ENCODE peak calls at places on chromosomes 12 and 14, in ten cellular contexts. S, C, P, Q, L, V, A, Z, F and I are unnamed samples.

GRCh38 chr14:23633160-23633701 is 2.9 kb upstream of the DHRS2 start:
- DNase-seq in S (no peak), C (no peak), P (no peak), Q (no peak), L (no peak), V (no peak), A (no peak), Z (no peak), F (peak), I (no peak)

GRCh38 chr14:100450736-100451135 is 127.6 kb downstream of the SLC25A47 start:
- DNase-seq in S (no peak), C (no peak), P (no peak), Q (no peak), L (no peak), V (no peak), A (no peak), Z (no peak), F (no peak), I (no peak)

GRCh38 chr14:34997762-34998161 is 15.0 kb downstream of the SRP54 start:
- DNase-seq in S (no peak), C (no peak), P (no peak), Q (no peak), L (no peak), V (no peak), A (no peak), Z (no peak), F (no peak), I (no peak)

GRCh38 chr12:67220065-67220464 is 49.1 kb upstream of the CAND1 start:
- DNase-seq in S (peak), C (no peak), P (no peak), Q (no peak), L (no peak), V (no peak), A (no peak), Z (peak), F (peak), I (no peak)

GRCh38 chr12:52380271-52380694 is 5.2 kb downstream of the KRT84 start:
- DNase-seq in S (peak), C (peak), P (peak), Q (no peak), L (no peak), V (no peak), A (no peak), Z (peak), F (peak), I (peak)

GRCh38 chr12:113244015-113244983 is 23.0 kb downstream of the TPCN1 start:
- DNase-seq in S (no peak), C (peak), P (no peak), Q (no peak), L (peak), V (peak), A (no peak), Z (peak), F (peak), I (peak)

GRCh38 chr12:124833693-124834122 is 30.0 kb downstream of the SCARB1 start:
- DNase-seq in S (no peak), C (no peak), P (peak), Q (no peak), L (no peak), V (no peak), A (no peak), Z (peak), F (peak), I (no peak)

GRCh38 chr12:2324375-2324774 is 271.6 kb downstream of the CACNA1C start:
- DNase-seq in S (no peak), C (peak), P (no peak), Q (no peak), L (no peak), V (peak), A (no peak), Z (peak), F (no peak), I (no peak)

GRCh38 chr12:81077686-81078441 is at the start of gene ACSS3:
- DNase-seq in S (no peak), C (no peak), P (peak), Q (no peak), L (peak), V (peak), A (no peak), Z (peak), F (peak), I (peak)

GRCh38 chr14:73740921-73741326 is 26.7 kb upstream of the PNMA1 start:
- DNase-seq in S (peak), C (peak), P (peak), Q (no peak), L (peak), V (peak), A (no peak), Z (peak), F (peak), I (peak)

GRCh38 chr14:78697341-78697740 is 527.2 kb downstream of the NRXN3 start:
- DNase-seq in S (peak), C (no peak), P (peak), Q (peak), L (no peak), V (no peak), A (no peak), Z (no peak), F (peak), I (no peak)

GRCh38 chr14:75559045-75559444 is 19.4 kb upstream of the FLVCR2 start:
- DNase-seq in S (no peak), C (no peak), P (no peak), Q (no peak), L (no peak), V (no peak), A (no peak), Z (no peak), F (no peak), I (no peak)

GRCh38 chr12:116037941-116038837 is 239.3 kb downstream of the MED13L start:
- DNase-seq in S (peak), C (no peak), P (peak), Q (peak), L (no peak), V (no peak), A (no peak), Z (no peak), F (no peak), I (no peak)

GRCh38 chr12:105935981-105936380 is 202.8 kb downstream of the NUAK1 start:
- DNase-seq in S (no peak), C (no peak), P (peak), Q (peak), L (no peak), V (no peak), A (no peak), Z (no peak), F (peak), I (no peak)

GRCh38 chr14:24437736-24438067 is 4.9 kb downstream of the SDR39U1 start:
- DNase-seq in S (no peak), C (no peak), P (no peak), Q (no peak), L (no peak), V (no peak), A (no peak), Z (no peak), F (no peak), I (no peak)

GRCh38 chr14:105224845-105225585 is 23.3 kb upstream of the BTBD6 start:
- DNase-seq in S (no peak), C (no peak), P (no peak), Q (no peak), L (no peak), V (no peak), A (no peak), Z (no peak), F (no peak), I (no peak)

GRCh38 chr12:1576410-1577240 is 17.8 kb downstream of the FBXL14 start:
- DNase-seq in S (no peak), C (no peak), P (peak), Q (peak), L (peak), V (peak), A (no peak), Z (peak), F (peak), I (no peak)

GRCh38 chr14:92647499-92648279 is 100.7 kb downstream of the LGMN start:
- DNase-seq in S (no peak), C (peak), P (peak), Q (peak), L (peak), V (no peak), A (no peak), Z (peak), F (peak), I (no peak)

GRCh38 chr12:129839679-129840078 is 64.1 kb downstream of the TMEM132D start:
- DNase-seq in S (no peak), C (no peak), P (no peak), Q (no peak), L (no peak), V (no peak), A (no peak), Z (no peak), F (no peak), I (no peak)

GRCh38 chr12:57761391-57761998 is 5.4 kb downstream of the CYP27B1 start:
- DNase-seq in S (no peak), C (no peak), P (no peak), Q (no peak), L (peak), V (no peak), A (no peak), Z (no peak), F (no peak), I (no peak)

GRCh38 chr14:105529506-105530445 is 3.4 kb downstream of the TMEM121 start:
- DNase-seq in S (no peak), C (peak), P (no peak), Q (no peak), L (peak), V (no peak), A (no peak), Z (peak), F (no peak), I (peak)

GRCh38 chr12:116157845-116158267 is 119.6 kb downstream of the MED13L start:
- DNase-seq in S (no peak), C (no peak), P (no peak), Q (no peak), L (no peak), V (no peak), A (no peak), Z (no peak), F (no peak), I (no peak)

GRCh38 chr12:5785601-5786000 is 159.5 kb downstream of the ANO2 start:
- DNase-seq in S (no peak), C (no peak), P (no peak), Q (no peak), L (no peak), V (no peak), A (no peak), Z (no peak), F (no peak), I (no peak)

GRCh38 chr12:19482036-19482435 is 42.7 kb downstream of the AEBP2 start:
- DNase-seq in S (no peak), C (no peak), P (no peak), Q (no peak), L (no peak), V (no peak), A (no peak), Z (no peak), F (no peak), I (no peak)

GRCh38 chr14:68476212-68476964 is 316.5 kb downstream of the ZFP36L1 start:
- DNase-seq in S (peak), C (no peak), P (peak), Q (peak), L (peak), V (peak), A (no peak), Z (peak), F (peak), I (peak)

GRCh38 chr12:3271146-3271545 is 194.0 kb downstream of the TSPAN9 start:
- DNase-seq in S (no peak), C (no peak), P (no peak), Q (no peak), L (no peak), V (no peak), A (no peak), Z (no peak), F (no peak), I (no peak)

GRCh38 chr12:39236994-39237393 is 205.9 kb downstream of the KIF21A start:
- DNase-seq in S (peak), C (no peak), P (peak), Q (no peak), L (no peak), V (no peak), A (no peak), Z (no peak), F (no peak), I (no peak)

GRCh38 chr12:55996715-55997534 is at the start of gene SUOX:
- DNase-seq in S (peak), C (peak), P (peak), Q (peak), L (peak), V (peak), A (no peak), Z (peak), F (peak), I (peak)

GRCh38 chr12:132294121-132295034 is 35.0 kb downstream of the GALNT9 start:
- DNase-seq in S (no peak), C (no peak), P (no peak), Q (no peak), L (peak), V (no peak), A (no peak), Z (no peak), F (no peak), I (peak)

GRCh38 chr14:21991130-21991529 is 317.5 kb upstream of the OR4E1 start:
- DNase-seq in S (no peak), C (no peak), P (no peak), Q (no peak), L (no peak), V (no peak), A (no peak), Z (no peak), F (no peak), I (no peak)

GRCh38 chr12:52480073-52480472 is 6.5 kb upstream of the KRT6C start:
- DNase-seq in S (no peak), C (no peak), P (no peak), Q (no peak), L (no peak), V (no peak), A (no peak), Z (no peak), F (no peak), I (no peak)

GRCh38 chr12:96501139-96501741 is 11.9 kb downstream of the CFAP54 start:
- DNase-seq in S (peak), C (peak), P (peak), Q (peak), L (no peak), V (no peak), A (peak), Z (peak), F (peak), I (no peak)

GRCh38 chr14:31402764-31403163 is 17.6 kb downstream of the HEATR5A start:
- DNase-seq in S (no peak), C (no peak), P (no peak), Q (no peak), L (no peak), V (no peak), A (no peak), Z (no peak), F (no peak), I (no peak)

GRCh38 chr12:114163766-114164165 is 197.6 kb upstream of the RBM19 start:
- DNase-seq in S (peak), C (no peak), P (peak), Q (peak), L (no peak), V (no peak), A (no peak), Z (no peak), F (peak), I (no peak)

GRCh38 chr12:91923864-91924263 is 221.8 kb downstream of the BTG1 start:
- DNase-seq in S (no peak), C (peak), P (no peak), Q (no peak), L (peak), V (no peak), A (no peak), Z (no peak), F (no peak), I (peak)

GRCh38 chr12:124919646-124920352 is 5.3 kb upstream of the UBC start:
- DNase-seq in S (peak), C (no peak), P (peak), Q (peak), L (no peak), V (peak), A (peak), Z (peak), F (no peak), I (no peak)

GRCh38 chr14:53153702-53154112 is 584 bp upstream of the DDHD1 start:
- DNase-seq in S (no peak), C (no peak), P (no peak), Q (no peak), L (no peak), V (no peak), A (no peak), Z (no peak), F (no peak), I (no peak)

GRCh38 chr14:53151523-53151866 is 1.6 kb downstream of the DDHD1 start:
- DNase-seq in S (no peak), C (no peak), P (peak), Q (no peak), L (no peak), V (no peak), A (no peak), Z (no peak), F (no peak), I (no peak)

GRCh38 chr14:53152909-53153701 is at the start of gene DDHD1:
- DNase-seq in S (peak), C (peak), P (peak), Q (peak), L (peak), V (peak), A (peak), Z (peak), F (peak), I (peak)

GRCh38 chr14:53151867-53152626 is 1.1 kb downstream of the DDHD1 start:
- DNase-seq in S (peak), C (peak), P (peak), Q (peak), L (peak), V (peak), A (peak), Z (peak), F (peak), I (peak)

GRCh38 chr14:53152627-53152908 is 555 bp downstream of the DDHD1 start:
- DNase-seq in S (peak), C (no peak), P (no peak), Q (no peak), L (peak), V (no peak), A (no peak), Z (no peak), F (no peak), I (no peak)
- H3K4me3 ChIP-seq in S (peak), C (peak), P (peak), Q (peak), L (peak), V (peak), A (peak), Z (no peak), F (peak), I (peak)

GRCh38 chr12:89799316-89799715 is 90.7 kb upstream of the ATP2B1 start:
- DNase-seq in S (no peak), C (no peak), P (no peak), Q (no peak), L (no peak), V (no peak), A (no peak), Z (no peak), F (no peak), I (no peak)

GRCh38 chr12:89797436-89797835 is 88.8 kb upstream of the ATP2B1 start:
- DNase-seq in S (no peak), C (no peak), P (no peak), Q (no peak), L (no peak), V (no peak), A (no peak), Z (no peak), F (no peak), I (no peak)

GRCh38 chr12:89796798-89797382 is 88.3 kb upstream of the ATP2B1 start:
- DNase-seq in S (no peak), C (no peak), P (no peak), Q (no peak), L (no peak), V (no peak), A (no peak), Z (no peak), F (no peak), I (no peak)

GRCh38 chr12:89800435-89800834 is 91.8 kb upstream of the ATP2B1 start:
- DNase-seq in S (no peak), C (no peak), P (no peak), Q (no peak), L (no peak), V (no peak), A (no peak), Z (no peak), F (no peak), I (no peak)

DNA sequence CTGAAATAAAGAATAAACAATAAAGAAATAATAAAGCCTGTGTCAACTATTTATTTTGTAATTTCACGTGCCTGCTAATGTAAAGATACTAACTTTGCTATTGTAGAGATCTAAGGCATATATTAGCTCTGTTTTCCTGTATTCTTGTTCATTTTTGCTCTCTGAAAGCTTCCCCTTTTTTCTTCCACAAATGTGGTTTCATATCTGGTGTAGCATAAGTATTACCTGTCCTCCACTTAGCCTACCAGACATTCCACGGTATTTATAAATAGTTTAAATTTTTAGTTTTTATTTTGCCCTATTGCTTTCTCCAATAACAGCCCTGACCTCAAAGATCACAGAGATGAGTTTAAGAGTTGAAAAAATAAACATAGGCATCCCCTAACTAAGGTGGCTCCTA is 92.6 kb upstream of the ATP2B1 start:
- DNase-seq in S (no peak), C (no peak), P (no peak), Q (no peak), L (no peak), V (no peak), A (no peak), Z (no peak), F (no peak), I (no peak)
- TF ChIP-seq CTCF in S (no peak), C (no peak), P (no peak), Q (no peak), L (no peak), V (no peak), A (no peak), Z (no peak), F (no peak), I (no peak)

DNA sequence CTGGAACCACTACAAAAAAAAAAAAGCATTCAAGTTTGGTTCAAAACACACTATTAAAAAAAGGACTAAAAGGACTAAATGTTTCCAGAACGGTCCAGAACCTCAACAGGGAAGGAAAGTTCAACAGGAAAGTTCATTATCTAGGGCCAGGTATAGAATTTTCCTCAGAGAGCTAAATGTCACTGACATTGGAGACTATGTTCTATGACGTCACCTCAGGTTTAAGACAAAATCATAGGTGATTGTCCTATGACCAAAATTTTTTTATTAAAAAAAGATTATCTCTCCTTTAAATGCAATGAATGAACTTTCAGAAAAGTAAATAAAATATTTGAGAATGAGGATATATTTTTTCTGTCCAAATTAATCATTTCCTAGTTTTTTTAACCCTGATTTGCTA is 746.7 kb upstream of the USP15 start:
- DNase-seq in S (no peak), C (no peak), P (no peak), Q (no peak), L (no peak), V (no peak), A (no peak), Z (no peak), F (no peak), I (no peak)
- H3K4me3 ChIP-seq in S (no peak), C (no peak), P (no peak), Q (no peak), L (no peak), V (no peak), A (no peak), Z (no peak), F (no peak), I (no peak)

GRCh38 chr12:127494961-127495915 is 771.7 kb upstream of the TMEM132C start:
- DNase-seq in S (no peak), C (no peak), P (no peak), Q (no peak), L (no peak), V (no peak), A (no peak), Z (no peak), F (no peak), I (no peak)

GRCh38 chr12:127501916-127502315 is 765.1 kb upstream of the TMEM132C start:
- DNase-seq in S (no peak), C (no peak), P (no peak), Q (no peak), L (no peak), V (no peak), A (no peak), Z (no peak), F (no peak), I (no peak)

GRCh38 chr12:127500513-127500912 is 766.5 kb upstream of the TMEM132C start:
- DNase-seq in S (no peak), C (no peak), P (no peak), Q (no peak), L (no peak), V (no peak), A (no peak), Z (peak), F (no peak), I (no peak)

DNA sequence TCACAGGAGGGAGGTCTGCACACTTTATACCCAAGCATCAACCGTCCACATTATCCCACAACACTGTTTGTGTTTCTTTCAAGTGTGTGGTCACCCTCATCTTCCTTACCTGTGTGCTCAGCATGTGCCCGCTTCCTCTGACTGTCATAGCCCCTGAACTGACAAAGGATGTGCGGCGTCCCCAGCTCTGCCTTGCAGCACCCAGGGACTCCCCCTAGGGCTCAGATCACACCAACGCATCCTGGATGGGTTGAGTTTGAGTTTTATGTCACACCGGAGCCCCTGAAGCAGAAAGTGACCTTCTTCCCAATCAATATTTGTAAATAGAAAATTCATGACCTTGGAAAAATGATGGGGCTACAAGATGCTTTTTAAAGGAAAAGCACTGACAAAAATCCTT is 770.7 kb upstream of the TMEM132C start:
- DNase-seq in S (no peak), C (no peak), P (no peak), Q (no peak), L (no peak), V (no peak), A (no peak), Z (no peak), F (no peak), I (no peak)
- TF ChIP-seq CTCF in S (no peak), C (no peak), P (peak), Q (no peak), L (no peak), V (no peak), A (no peak), Z (no peak), F (no peak), I (no peak)